ENCODE peak calls at places on chromosomes 1 and 21, in seven cellular contexts. One of them, this sample, is unnamed.

GRCh38 chr1:160489513-160490261 is 33.4 kb downstream of the SLAMF6 start:
- DNase-seq in RWPE1: no peak
- DNase-seq in Panc1: no peak
- DNase-seq in heart left ventricle: no peak
- DNase-seq in HFFc6: no peak
- DNase-seq in IMR-90: no peak
- DNase-seq in CD4-positive, alpha-beta T cell: no peak
- DNase-seq in this sample: no peak

GRCh38 chr21:40070871-40071270 is 203.6 kb downstream of the PCP4 start:
- DNase-seq in heart left ventricle: no peak
- DNase-seq in RWPE1: no peak
- DNase-seq in CD4-positive, alpha-beta T cell: no peak
- DNase-seq in Panc1: no peak
- DNase-seq in IMR-90: no peak
- DNase-seq in HFFc6: no peak
- DNase-seq in this sample: no peak

GRCh38 chr1:167128261-167129227 is 34.7 kb downstream of the STYXL2 start:
- DNase-seq in heart left ventricle: no peak
- DNase-seq in IMR-90: no peak
- DNase-seq in HFFc6: no peak
- DNase-seq in RWPE1: no peak
- DNase-seq in Panc1: no peak
- DNase-seq in CD4-positive, alpha-beta T cell: no peak
- DNase-seq in this sample: no peak

GRCh38 chr1:235470741-235471439 is 33.4 kb downstream of the B3GALNT2 start:
- DNase-seq in Panc1: no peak
- DNase-seq in HFFc6: no peak
- DNase-seq in CD4-positive, alpha-beta T cell: no peak
- DNase-seq in IMR-90: no peak
- DNase-seq in heart left ventricle: no peak
- DNase-seq in RWPE1: no peak
- DNase-seq in this sample: no peak

GRCh38 chr1:118223426-118223825 is 38.4 kb upstream of the SPAG17 start:
- DNase-seq in RWPE1: no peak
- DNase-seq in IMR-90: no peak
- DNase-seq in Panc1: no peak
- DNase-seq in CD4-positive, alpha-beta T cell: no peak
- DNase-seq in HFFc6: no peak
- DNase-seq in heart left ventricle: no peak
- DNase-seq in this sample: no peak

GRCh38 chr1:37793773-37794371 is at the start of gene MANEAL:
- DNase-seq in Panc1: no peak
- DNase-seq in HFFc6: peak
- DNase-seq in heart left ventricle: peak
- DNase-seq in CD4-positive, alpha-beta T cell: no peak
- DNase-seq in RWPE1: peak
- DNase-seq in IMR-90: peak
- DNase-seq in this sample: no peak

GRCh38 chr21:43657355-43658093 is 1.8 kb downstream of the HSF2BP start:
- DNase-seq in CD4-positive, alpha-beta T cell: no peak
- DNase-seq in Panc1: no peak
- DNase-seq in IMR-90: no peak
- DNase-seq in RWPE1: no peak
- DNase-seq in heart left ventricle: peak
- DNase-seq in HFFc6: no peak
- DNase-seq in this sample: no peak

GRCh38 chr1:225942574-225942973 is 1.6 kb upstream of the LEFTY2 start:
- DNase-seq in HFFc6: no peak
- DNase-seq in Panc1: no peak
- DNase-seq in RWPE1: no peak
- DNase-seq in IMR-90: no peak
- DNase-seq in CD4-positive, alpha-beta T cell: no peak
- DNase-seq in heart left ventricle: no peak
- DNase-seq in this sample: no peak

GRCh38 chr1:177934461-177934860 is 35.4 kb downstream of the SEC16B start:
- DNase-seq in Panc1: no peak
- DNase-seq in RWPE1: no peak
- DNase-seq in heart left ventricle: no peak
- DNase-seq in CD4-positive, alpha-beta T cell: no peak
- DNase-seq in IMR-90: no peak
- DNase-seq in HFFc6: no peak
- DNase-seq in this sample: no peak
- TF ChIP-seq CTCF in Panc1: no peak
- TF ChIP-seq CTCF in RWPE1: no peak
- TF ChIP-seq CTCF in heart left ventricle: no peak
- TF ChIP-seq CTCF in CD4-positive, alpha-beta T cell: no peak
- TF ChIP-seq CTCF in IMR-90: no peak
- TF ChIP-seq CTCF in HFFc6: no peak
- TF ChIP-seq CTCF in this sample: no peak

DNA sequence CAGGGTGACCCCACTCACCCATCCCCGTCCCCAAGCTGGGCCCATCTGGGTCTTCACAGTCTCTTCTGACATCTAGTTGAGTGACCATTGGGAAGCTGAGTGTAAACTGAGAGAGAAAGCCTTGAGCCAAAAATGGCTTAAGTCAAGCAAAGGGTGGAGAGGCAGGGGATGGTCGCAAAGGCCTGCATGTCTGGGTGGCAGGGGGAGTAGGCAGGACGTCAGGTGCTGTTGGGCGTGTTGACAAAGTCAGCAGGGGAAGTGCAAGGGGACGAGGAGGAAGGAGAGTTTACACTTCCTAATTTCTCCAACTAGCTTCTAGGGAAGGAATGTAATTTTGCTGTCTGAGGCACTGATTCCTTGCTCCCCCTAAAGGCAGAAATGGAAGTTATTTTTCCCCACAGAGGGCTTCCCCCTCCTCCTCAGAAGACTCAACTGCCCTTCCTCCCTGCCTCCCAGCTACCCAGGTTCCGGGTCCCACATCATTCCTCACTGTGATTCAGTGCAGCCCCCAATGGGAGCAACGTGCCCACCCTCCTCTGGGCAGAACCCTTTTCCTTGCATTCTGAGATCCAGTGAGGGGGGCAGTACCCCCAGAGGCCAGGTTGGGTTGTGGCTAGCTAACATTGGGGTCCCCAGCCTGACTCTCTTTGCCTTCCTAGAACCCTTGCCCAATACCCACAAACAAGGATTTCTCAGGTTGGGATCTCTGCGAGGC is 1.2 kb upstream of the ADORA1 start:
- DNase-seq in Panc1: no peak
- DNase-seq in heart left ventricle: no peak
- DNase-seq in CD4-positive, alpha-beta T cell: no peak
- DNase-seq in HFFc6: peak
- DNase-seq in IMR-90: peak
- DNase-seq in RWPE1: peak
- DNase-seq in this sample: no peak
- TF ChIP-seq CTCF in Panc1: peak
- TF ChIP-seq CTCF in heart left ventricle: peak
- TF ChIP-seq CTCF in CD4-positive, alpha-beta T cell: no peak
- TF ChIP-seq CTCF in HFFc6: peak
- TF ChIP-seq CTCF in IMR-90: peak
- TF ChIP-seq CTCF in RWPE1: peak
- TF ChIP-seq CTCF in this sample: peak

DNA sequence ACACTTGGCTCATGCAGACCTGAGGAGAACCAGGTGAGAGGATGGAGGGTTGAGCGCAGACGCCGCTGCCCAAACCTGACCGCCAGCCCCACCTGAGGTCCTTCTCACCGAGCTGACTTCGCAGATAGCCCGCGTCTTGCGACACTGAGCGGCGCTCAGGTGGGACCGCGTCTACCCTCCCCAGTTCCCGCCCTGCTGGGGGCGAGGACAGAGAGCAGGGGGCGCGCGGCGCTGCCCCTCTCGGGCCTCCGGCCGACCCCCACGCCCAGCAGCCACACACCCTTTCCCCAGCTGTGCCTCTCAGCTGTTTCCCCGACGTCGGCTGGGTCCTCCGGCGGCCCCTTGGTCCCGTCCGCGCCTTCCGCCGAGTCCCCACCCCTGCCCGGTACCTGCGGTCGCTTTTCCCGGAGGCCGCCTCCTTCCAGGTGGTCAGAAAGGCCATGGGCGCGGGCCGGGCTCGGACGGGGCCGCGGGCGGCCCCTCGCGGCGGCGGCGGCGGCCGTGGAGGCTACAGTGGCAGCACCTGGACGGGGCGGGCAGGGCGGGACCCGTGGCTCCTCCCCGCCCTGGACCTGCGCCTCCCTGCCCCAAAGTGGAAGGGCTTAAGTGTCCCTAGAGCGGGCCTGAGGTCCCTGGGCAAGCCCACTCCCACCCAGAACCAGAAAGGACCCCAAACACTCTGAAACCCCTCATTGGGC is 14.4 kb upstream of the TTC39A start:
- DNase-seq in heart left ventricle: no peak
- DNase-seq in RWPE1: peak
- DNase-seq in IMR-90: no peak
- DNase-seq in CD4-positive, alpha-beta T cell: no peak
- DNase-seq in HFFc6: no peak
- DNase-seq in Panc1: no peak
- DNase-seq in this sample: no peak
- TF ChIP-seq CTCF in heart left ventricle: peak
- TF ChIP-seq CTCF in RWPE1: peak
- TF ChIP-seq CTCF in IMR-90: no peak
- TF ChIP-seq CTCF in CD4-positive, alpha-beta T cell: no peak
- TF ChIP-seq CTCF in HFFc6: no peak
- TF ChIP-seq CTCF in Panc1: peak
- TF ChIP-seq CTCF in this sample: no peak

GRCh38 chr21:38234395-38235142 is 22.2 kb upstream of the KCNJ15 start:
- DNase-seq in Panc1: no peak
- DNase-seq in RWPE1: peak
- DNase-seq in CD4-positive, alpha-beta T cell: no peak
- DNase-seq in IMR-90: no peak
- DNase-seq in HFFc6: no peak
- DNase-seq in heart left ventricle: no peak
- DNase-seq in this sample: no peak

GRCh38 chr21:38227401-38227800 is 29.4 kb upstream of the KCNJ15 start:
- DNase-seq in IMR-90: peak
- DNase-seq in heart left ventricle: no peak
- DNase-seq in CD4-positive, alpha-beta T cell: no peak
- DNase-seq in RWPE1: no peak
- DNase-seq in Panc1: no peak
- DNase-seq in HFFc6: no peak
- DNase-seq in this sample: no peak

GRCh38 chr21:38228115-38228514 is 28.7 kb upstream of the KCNJ15 start:
- DNase-seq in Panc1: no peak
- DNase-seq in HFFc6: no peak
- DNase-seq in CD4-positive, alpha-beta T cell: no peak
- DNase-seq in IMR-90: no peak
- DNase-seq in heart left ventricle: no peak
- DNase-seq in RWPE1: peak
- DNase-seq in this sample: no peak

GRCh38 chr21:38223893-38224540 is 32.8 kb upstream of the KCNJ15 start:
- DNase-seq in RWPE1: no peak
- DNase-seq in IMR-90: peak
- DNase-seq in CD4-positive, alpha-beta T cell: no peak
- DNase-seq in HFFc6: no peak
- DNase-seq in Panc1: no peak
- DNase-seq in heart left ventricle: no peak
- DNase-seq in this sample: no peak

DNA sequence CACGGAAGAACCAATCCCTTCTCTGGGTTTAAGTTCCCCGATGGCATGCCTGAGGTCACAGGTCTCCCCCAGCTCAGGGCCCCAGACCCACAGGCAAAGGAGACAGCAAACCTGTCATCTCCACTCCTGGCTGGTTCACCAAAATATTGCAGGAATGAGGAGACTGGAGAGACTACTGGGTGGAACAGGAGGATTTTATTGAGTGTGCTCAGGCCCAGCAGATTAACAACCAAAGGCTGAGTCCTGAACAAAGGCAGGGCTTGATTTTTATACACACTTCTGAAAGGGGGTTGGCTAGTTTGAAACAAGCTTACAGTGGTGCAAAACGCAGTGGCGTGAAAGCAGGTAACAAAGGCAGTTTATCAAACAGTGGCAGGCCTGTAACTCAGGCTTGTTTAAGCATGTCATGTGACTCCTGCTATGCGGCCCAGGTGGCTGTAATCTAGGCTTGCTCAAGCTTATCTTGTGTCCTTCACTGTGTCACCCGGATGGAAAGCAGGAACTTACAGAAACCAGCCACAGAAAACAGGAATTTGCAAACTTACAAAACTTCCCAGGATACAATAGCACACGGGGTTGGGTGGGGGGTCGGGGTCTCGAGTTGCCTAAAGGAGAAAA is 27.4 kb upstream of the KCNJ15 start:
- DNase-seq in HFFc6: no peak
- DNase-seq in IMR-90: no peak
- DNase-seq in RWPE1: no peak
- DNase-seq in Panc1: no peak
- DNase-seq in heart left ventricle: no peak
- DNase-seq in CD4-positive, alpha-beta T cell: no peak
- DNase-seq in this sample: no peak
- TF ChIP-seq CTCF in HFFc6: no peak
- TF ChIP-seq CTCF in IMR-90: no peak
- TF ChIP-seq CTCF in RWPE1: no peak
- TF ChIP-seq CTCF in Panc1: no peak
- TF ChIP-seq CTCF in heart left ventricle: no peak
- TF ChIP-seq CTCF in CD4-positive, alpha-beta T cell: no peak
- TF ChIP-seq CTCF in this sample: no peak

DNA sequence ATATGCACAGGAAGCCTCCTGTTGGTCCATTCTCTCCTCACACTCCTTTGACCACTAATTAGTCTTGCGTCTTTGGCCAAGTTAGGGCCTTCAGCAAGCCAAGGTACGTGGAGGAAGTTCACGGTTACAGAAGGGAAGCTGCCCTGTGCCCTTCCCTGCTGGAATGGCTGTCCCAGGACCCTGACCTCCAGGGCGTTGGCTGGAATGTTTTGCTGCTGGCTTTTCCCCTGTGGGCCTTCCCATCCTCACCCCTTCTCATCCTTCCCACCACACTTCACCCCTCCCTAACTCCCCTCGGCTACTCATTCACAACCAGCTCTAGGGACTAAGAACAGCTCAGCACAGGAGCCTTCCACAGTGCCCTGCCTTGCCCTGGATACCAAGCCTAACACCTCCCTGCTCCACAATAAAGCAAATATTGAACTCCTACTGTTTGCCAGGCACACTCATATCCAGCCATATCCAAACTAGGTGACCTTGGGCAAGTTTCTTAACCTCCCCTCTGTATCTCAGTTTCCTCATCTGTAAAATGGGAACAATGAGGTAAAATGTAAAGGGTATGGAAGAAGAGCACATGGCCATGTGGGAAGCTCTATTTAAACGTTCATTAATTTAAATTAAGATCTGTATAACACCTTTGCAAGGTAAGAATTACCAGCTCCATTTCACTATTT is 8.8 kb upstream of the CDCP2 start:
- DNase-seq in Panc1: no peak
- DNase-seq in heart left ventricle: no peak
- DNase-seq in HFFc6: no peak
- DNase-seq in RWPE1: no peak
- DNase-seq in CD4-positive, alpha-beta T cell: no peak
- DNase-seq in IMR-90: no peak
- DNase-seq in this sample: no peak
- TF ChIP-seq CTCF in Panc1: no peak
- TF ChIP-seq CTCF in heart left ventricle: no peak
- TF ChIP-seq CTCF in HFFc6: no peak
- TF ChIP-seq CTCF in RWPE1: no peak
- TF ChIP-seq CTCF in CD4-positive, alpha-beta T cell: no peak
- TF ChIP-seq CTCF in IMR-90: no peak
- TF ChIP-seq CTCF in this sample: no peak

DNA sequence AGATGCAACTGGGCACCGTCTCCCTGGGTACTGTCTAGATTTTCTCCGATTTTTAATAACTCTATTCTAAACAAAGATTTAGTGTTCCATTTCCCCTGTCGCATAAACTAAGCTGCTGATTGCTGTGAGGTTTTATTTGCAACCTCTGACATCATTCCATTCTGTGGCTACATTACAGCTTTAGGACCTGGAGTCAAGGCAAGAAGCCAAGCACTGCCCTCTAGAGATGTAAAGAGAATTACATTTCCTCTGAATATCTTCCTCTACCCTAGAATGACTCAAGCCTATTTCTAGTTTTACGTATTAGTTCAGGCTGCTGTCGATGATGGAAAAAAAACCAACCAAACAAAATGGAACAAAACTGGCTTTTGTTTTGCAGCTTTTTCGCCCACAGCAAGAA is 130.2 kb upstream of the MAP1LC3C start:
- DNase-seq in CD4-positive, alpha-beta T cell: no peak
- DNase-seq in IMR-90: no peak
- DNase-seq in HFFc6: no peak
- DNase-seq in RWPE1: peak
- DNase-seq in Panc1: no peak
- DNase-seq in heart left ventricle: no peak
- DNase-seq in this sample: no peak
- TF ChIP-seq CTCF in CD4-positive, alpha-beta T cell: no peak
- TF ChIP-seq CTCF in IMR-90: no peak
- TF ChIP-seq CTCF in HFFc6: no peak
- TF ChIP-seq CTCF in RWPE1: no peak
- TF ChIP-seq CTCF in Panc1: peak
- TF ChIP-seq CTCF in heart left ventricle: no peak
- TF ChIP-seq CTCF in this sample: no peak

This sample was measured in mesothelial cell of epicardium.